ENCODE peak calls at places on chromosomes 13 and 19, in five cellular contexts. J is K562, X is HCT116, Y is GM12878, P is H1. C is an unnamed sample.

GRCh38 chr13:43368003-43368402 is 344.6 kb downstream of the DNAJC15 start:
- DNase-seq in P (no peak), X (no peak), J (no peak), Y (no peak), C (no peak)

GRCh38 chr19:13001502-13002388 is 6.5 kb downstream of the NFIX start:
- DNase-seq in Y (no peak), P (no peak), X (no peak), J (no peak), C (no peak)

GRCh38 chr13:27289016-27289665 is 18.5 kb downstream of the RASL11A start:
- DNase-seq in P (no peak), Y (no peak), X (no peak), J (no peak), C (no peak)

GRCh38 chr13:112447761-112448603 is 71.8 kb downstream of the SPACA7 start:
- DNase-seq in X (no peak), P (no peak), J (no peak), Y (no peak), C (no peak)

GRCh38 chr13:106373989-106374572 is 161.4 kb downstream of the EFNB2 start:
- DNase-seq in X (no peak), P (no peak), J (no peak), Y (peak), C (no peak)

GRCh38 chr19:35090160-35090794 is 25.3 kb upstream of the FXYD3 start:
- DNase-seq in J (peak), Y (no peak), X (peak), P (peak), C (peak)

GRCh38 chr13:33230178-33230881 is 55.2 kb downstream of the STARD13 start:
- DNase-seq in X (no peak), P (no peak), Y (no peak), J (no peak), C (no peak)

GRCh38 chr13:26718146-26718545 is 42.4 kb downstream of the GPR12 start:
- DNase-seq in P (no peak), Y (no peak), X (no peak), J (no peak), C (no peak)

GRCh38 chr19:15108845-15109767 is 1.9 kb downstream of the SYDE1 start:
- DNase-seq in P (no peak), J (no peak), Y (no peak), X (no peak), C (no peak)

GRCh38 chr13:69565334-69565733 is 542.3 kb upstream of the ATXN8OS start:
- DNase-seq in P (no peak), J (peak), Y (peak), X (peak), C (peak)

GRCh38 chr13:33264620-33264978 is 21.0 kb downstream of the STARD13 start:
- DNase-seq in Y (no peak), J (no peak), X (no peak), P (no peak), C (no peak)

GRCh38 chr13:40158218-40158617 is 502.8 kb downstream of the COG6 start:
- DNase-seq in X (no peak), P (no peak), J (no peak), Y (no peak), C (no peak)

GRCh38 chr13:33109801-33110200 is 93.6 kb downstream of the KL start:
- DNase-seq in X (no peak), J (peak), Y (no peak), P (peak), C (no peak)

GRCh38 chr19:37928527-37929286 is 21.7 kb downstream of the SIPA1L3 start:
- DNase-seq in Y (peak), J (no peak), P (no peak), X (no peak), C (no peak)

GRCh38 chr19:34976611-34977010 is 12.6 kb upstream of the ZNF792 start:
- DNase-seq in P (no peak), X (no peak), J (no peak), Y (no peak), C (no peak)

GRCh38 chr19:45863840-45864628 is at the start of gene FOXA3:
- DNase-seq in Y (no peak), J (peak), P (peak), X (no peak), C (peak)
- TF ChIP-seq JUND in Y (no peak), J (peak), P (no peak), X (no peak), C (no peak)

DNA sequence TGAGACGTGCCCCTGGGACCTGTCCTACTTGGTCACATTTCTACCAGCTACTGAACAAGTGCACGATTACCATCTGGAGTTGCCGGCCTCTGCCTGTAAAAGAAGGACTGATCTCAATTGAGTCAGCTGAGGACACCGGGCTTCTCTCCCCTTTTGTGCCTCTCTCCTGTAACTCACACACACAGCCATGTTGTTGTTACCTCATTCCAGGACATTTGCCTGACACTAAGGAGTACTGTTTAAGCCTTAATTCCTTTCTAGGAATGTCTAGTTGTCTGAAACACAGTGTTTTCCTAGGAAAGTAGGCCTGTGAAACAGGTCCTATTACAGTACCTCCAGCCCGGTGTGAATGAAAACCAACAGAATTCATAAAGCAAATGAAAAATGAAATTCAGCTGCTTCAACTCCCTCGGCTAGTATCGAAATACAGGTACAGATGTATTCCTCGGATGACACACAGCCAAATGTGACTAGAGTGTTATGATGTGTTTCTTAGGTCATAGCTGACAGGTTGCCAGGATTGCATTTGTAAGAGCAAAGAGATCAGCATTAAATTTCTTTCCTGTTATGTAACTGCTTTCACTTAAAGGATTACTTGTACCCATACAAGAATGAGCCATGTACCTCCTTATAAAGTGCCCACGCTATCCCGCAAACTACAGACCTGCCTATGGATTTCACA is 152.0 kb upstream of the IRS2 start:
- DNase-seq in P (no peak), J (no peak), Y (no peak), X (no peak), C (no peak)
- TF ChIP-seq EZH2 in P (no peak), J (no peak), Y (no peak), X (no peak), C (no peak)

GRCh38 chr13:98480915-98481510 is 95.9 kb downstream of the STK24 start:
- DNase-seq in Y (no peak), P (no peak), X (no peak), J (peak), C (no peak)
- TF ChIP-seq JUND in Y (no peak), P (no peak), X (no peak), J (peak), C (no peak)

GRCh38 chr13:98547455-98547854 is 29.5 kb downstream of the STK24 start:
- DNase-seq in X (no peak), Y (no peak), P (no peak), J (no peak), C (no peak)
- TF ChIP-seq EZH2 in X (no peak), Y (no peak), P (no peak), J (no peak), C (no peak)

GRCh38 chr19:14081797-14082674 is 3.5 kb downstream of the C19orf67 start:
- DNase-seq in X (no peak), P (no peak), J (no peak), Y (no peak), C (no peak)
- TF ChIP-seq JUND in X (no peak), P (no peak), J (no peak), Y (no peak), C (no peak)

GRCh38 chr19:47470447-47471195 is 1.1 kb downstream of the SLC8A2 start:
- DNase-seq in X (no peak), Y (no peak), J (no peak), P (no peak), C (no peak)

GRCh38 chr19:47469719-47470118 is 2.0 kb downstream of the SLC8A2 start:
- DNase-seq in X (no peak), Y (no peak), J (no peak), P (no peak), C (no peak)

GRCh38 chr19:47467914-47468313 is 3.8 kb downstream of the SLC8A2 start:
- DNase-seq in X (no peak), P (no peak), Y (no peak), J (no peak), C (no peak)

GRCh38 chr19:47471381-47471732 is 336 bp downstream of the SLC8A2 start:
- DNase-seq in J (no peak), Y (no peak), P (no peak), X (no peak), C (no peak)

GRCh38 chr19:47469419-47469700 is 2.3 kb downstream of the SLC8A2 start:
- DNase-seq in X (no peak), Y (no peak), P (no peak), J (no peak), C (no peak)
- TF ChIP-seq EZH2 in X (no peak), Y (no peak), P (no peak), J (no peak), C (no peak)

DNA sequence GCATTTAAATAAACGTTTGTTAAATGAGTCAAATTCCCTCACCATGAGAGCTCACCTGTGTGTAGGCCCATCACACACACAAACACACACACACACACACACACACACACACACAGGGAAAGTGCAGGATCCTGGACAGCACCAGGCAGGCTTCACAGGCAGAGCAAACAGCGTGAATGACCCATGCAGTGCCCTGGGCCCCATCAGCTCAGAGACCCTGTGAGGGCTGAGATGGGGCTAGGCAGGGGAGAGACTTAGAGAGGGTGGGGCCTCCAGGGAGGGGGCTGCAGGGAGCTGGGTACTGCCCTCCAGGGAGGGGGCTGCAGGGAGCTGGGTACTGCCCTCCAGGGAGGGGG is 8.5 kb upstream of the CEACAM5 start:
- DNase-seq in X (no peak), J (no peak), Y (no peak), P (no peak), C (no peak)
- TF ChIP-seq JUND in X (no peak), J (no peak), Y (no peak), P (no peak), C (no peak)

GRCh38 chr19:50875795-50876422 is 2.7 kb downstream of the KLK2 start:
- DNase-seq in P (no peak), Y (no peak), X (no peak), J (no peak), C (no peak)
- TF ChIP-seq EZH2 in P (no peak), Y (no peak), X (no peak), J (no peak), C (no peak)

GRCh38 chr19:16366056-16366432 is 41.4 kb downstream of the KLF2 start:
- DNase-seq in P (no peak), J (no peak), Y (no peak), X (no peak), C (no peak)

GRCh38 chr19:16368385-16369305 is 44.0 kb downstream of the KLF2 start:
- DNase-seq in X (no peak), P (no peak), Y (no peak), J (no peak), C (peak)

GRCh38 chr19:16365300-16365996 is 40.8 kb downstream of the KLF2 start:
- DNase-seq in P (no peak), J (no peak), Y (no peak), X (no peak), C (no peak)

GRCh38 chr19:16367269-16367683 is 42.6 kb downstream of the KLF2 start:
- DNase-seq in P (no peak), J (no peak), Y (peak), X (no peak), C (no peak)

GRCh38 chr19:16366433-16367268 is 42.0 kb downstream of the KLF2 start:
- DNase-seq in X (no peak), J (no peak), Y (peak), P (no peak), C (no peak)
- TF ChIP-seq JUND in X (no peak), J (no peak), Y (no peak), P (no peak), C (no peak)